ENCODE peak calls at places on chromosomes 1 and 21, in six cellular contexts. R is glomerular endothelial cell; E is keratinocyte; K is astrocyte of the spinal cord; T is fibroblast of lung; I is activated CD4-positive, alpha-beta T cell treated with anti-CD3 and anti-CD28 coated beads, Interleukin-2, amount 50 U/mL, for 24 hours. C is an unnamed sample.

GRCh38 chr1:204705888-204706837 is 20.6 kb upstream of the LRRN2 start:
- DNase-seq in R (no peak), E (no peak), K (no peak), T (no peak), I (no peak), C (no peak)

GRCh38 chr1:6927626-6928025 is 142.4 kb downstream of the CAMTA1 start:
- DNase-seq in R (no peak), E (no peak), K (no peak), T (no peak), I (no peak), C (no peak)

GRCh38 chr1:21261551-21262281 is 28.5 kb downstream of the ECE1 start:
- DNase-seq in R (peak; percentile 88), E (no peak), K (peak; percentile 96), T (peak; percentile 97), I (no peak), C (no peak)

GRCh38 chr1:228332797-228333738 is 73.6 kb downstream of the TRIM11 start:
- DNase-seq in R (no peak), E (no peak), K (no peak), T (no peak), I (no peak), C (no peak)

GRCh38 chr21:35779167-35779566 is 281.2 kb downstream of the SETD4 start:
- DNase-seq in R (no peak), E (no peak), K (no peak), T (no peak), I (no peak), C (no peak)

GRCh38 chr1:22737374-22738068 is 26.9 kb downstream of the EPHB2 start:
- DNase-seq in R (no peak), E (no peak), K (no peak), T (no peak), I (no peak), C (no peak)

GRCh38 chr21:44702111-44702972 is 5.4 kb downstream of the KRTAP10-12 start:
- DNase-seq in R (no peak), E (no peak), K (no peak), T (no peak), I (no peak), C (no peak)

GRCh38 chr1:914253-914890 is 9.4 kb upstream of the SAMD11 start:
- DNase-seq in R (no peak), E (no peak), K (no peak), T (no peak), I (no peak), C (no peak)

GRCh38 chr21:42687796-42688195 is 34.4 kb downstream of the PDE9A start:
- DNase-seq in R (no peak), E (no peak), K (no peak), T (no peak), I (no peak), C (no peak)

GRCh38 chr1:20603473-20604464 is 14.9 kb downstream of the CDA start:
- DNase-seq in R (no peak), E (peak; percentile 76), K (peak; percentile 68), T (peak; percentile 60), I (no peak), C (no peak)

GRCh38 chr1:169102567-169102966 is 3.9 kb upstream of the ATP1B1 start:
- DNase-seq in R (no peak), E (peak; percentile 41), K (peak; percentile 88), T (peak; percentile 77), I (no peak), C (no peak)

GRCh38 chr1:58067082-58067481 is 479.4 kb downstream of the OMA1 start:
- DNase-seq in R (no peak), E (peak; percentile 30), K (no peak), T (no peak), I (no peak), C (no peak)

GRCh38 chr1:241639653-241640148 is 468 bp downstream of the CHML start:
- DNase-seq in R (no peak), E (no peak), K (peak; percentile 52), T (peak; percentile 29), I (peak; percentile 7), C (peak; percentile 69)

GRCh38 chr1:29171089-29171488 is 10.6 kb downstream of the SRSF4 start:
- DNase-seq in R (no peak), E (no peak), K (peak; percentile 22), T (no peak), I (no peak), C (no peak)

C was measured in H1.